ENCODE peak calls at places on chromosomes 5 and 9, in five cellular contexts. C is hepatocyte, S is OCI-LY7, J is PC-3, B is left ventricle myocardium inferior. H is an unnamed sample.

GRCh38 chr5:84642795-84643194 is 258.1 kb upstream of the EDIL3 start:
- DNase-seq in J (peak; percentile 67), C (no peak), B (no peak), S (no peak), H (no peak)

GRCh38 chr5:72692273-72692672 is 124.2 kb upstream of the TNPO1 start:
- DNase-seq in J (no peak), C (no peak), B (no peak), S (no peak), H (no peak)

GRCh38 chr5:76403713-76403962 is 553 bp downstream of the IQGAP2 start:
- DNase-seq in S (no peak), B (no peak), J (no peak), C (no peak), H (no peak)

GRCh38 chr9:4547016-4547415 is 56.7 kb downstream of the SLC1A1 start:
- DNase-seq in J (no peak), C (peak; percentile 25), B (no peak), S (no peak), H (no peak)

GRCh38 chr9:74942801-74943200 is 9.9 kb downstream of the C9orf40 start:
- DNase-seq in S (no peak), J (no peak), B (no peak), C (peak; percentile 20), H (no peak)

GRCh38 chr5:98770158-98770910 is 3.1 kb upstream of the RGMB start:
- DNase-seq in C (peak; percentile 65), B (peak; percentile 25), S (no peak), J (peak; percentile 55), H (no peak)

GRCh38 chr5:177116631-177117373 is 16.8 kb upstream of the NSD1 start:
- DNase-seq in S (peak; percentile 93), B (peak; percentile 90), J (no peak), C (peak; percentile 54), H (no peak)

GRCh38 chr9:89696780-89697179 is 92.0 kb downstream of the GADD45G start:
- DNase-seq in C (no peak), S (no peak), J (no peak), B (no peak), H (no peak)

GRCh38 chr5:15577831-15578230 is 77.9 kb downstream of the FBXL7 start:
- DNase-seq in C (no peak), J (no peak), S (no peak), B (no peak), H (no peak)

GRCh38 chr9:110969971-110970381 is 68.3 kb downstream of the LPAR1 start:
- DNase-seq in S (no peak), B (no peak), C (peak; percentile 54), J (peak; percentile 82), H (peak; percentile 87)

GRCh38 chr9:14136047-14136446 is 177.9 kb downstream of the NFIB start:
- DNase-seq in C (no peak), B (no peak), S (no peak), J (no peak), H (no peak)

GRCh38 chr5:131068893-131069643 is 96.0 kb downstream of the HINT1 start:
- DNase-seq in S (peak; percentile 34), C (no peak), J (no peak), B (no peak), H (no peak)

GRCh38 chr9:70602364-70603019 is 188.0 kb upstream of the KLF9 start:
- DNase-seq in B (no peak), C (peak; percentile 85), J (peak; percentile 69), S (peak; percentile 70), H (peak; percentile 26)

GRCh38 chr5:135454946-135455345 is 2.8 kb upstream of the TIFAB start:
- DNase-seq in C (no peak), J (no peak), B (no peak), S (no peak), H (no peak)

GRCh38 chr5:126615286-126615685 is 14.5 kb downstream of the PHAX start:
- DNase-seq in S (peak; percentile 94), B (no peak), J (no peak), C (no peak), H (no peak)

GRCh38 chr5:115402092-115402491 is 105.6 kb upstream of the CCDC112 start:
- DNase-seq in S (no peak), B (no peak), C (no peak), J (no peak), H (no peak)
- H3K4me3 ChIP-seq in S (no peak overlapping the region), B (no peak overlapping the region), C (no peak overlapping the region), J (no peak overlapping the region), H (no peak overlapping the region)

GRCh38 chr5:141354900-141355469 is at the start of gene PCDHGA4:
- DNase-seq in J (no peak), C (no peak), S (peak; percentile 39), B (no peak), H (no peak)

GRCh38 chr5:141355641-141356040 is 820 bp downstream of the PCDHGA4 start:
- DNase-seq in B (no peak), J (no peak), S (no peak), C (no peak), H (no peak)

GRCh38 chr5:141356133-141356532 is 1.3 kb downstream of the PCDHGA4 start:
- DNase-seq in B (no peak), J (no peak), S (no peak), C (no peak), H (no peak)

GRCh38 chr5:141349917-141350619 is at the start of gene PCDHGB1:
- DNase-seq in B (no peak), C (no peak), J (no peak), S (peak; percentile 79), H (no peak)

DNA sequence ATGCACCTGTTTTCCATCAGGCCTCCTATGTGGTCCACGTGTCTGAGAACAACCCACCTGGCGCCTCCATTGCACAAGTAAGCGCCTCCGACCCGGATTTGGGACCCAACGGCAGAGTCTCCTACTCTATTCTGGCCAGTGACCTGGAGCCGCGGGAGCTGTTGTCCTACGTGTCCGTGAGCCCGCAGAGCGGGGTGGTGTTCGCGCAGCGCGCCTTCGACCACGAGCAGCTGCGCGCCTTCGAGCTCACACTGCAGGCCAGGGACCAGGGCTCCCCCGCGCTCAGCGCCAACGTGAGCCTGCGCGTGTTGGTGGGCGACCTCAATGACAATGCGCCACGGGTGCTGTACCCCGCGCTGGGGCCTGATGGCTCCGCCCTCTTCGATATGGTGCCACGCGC is 1.7 kb downstream of the PCDHGB1 start:
- DNase-seq in C (no peak), B (no peak), J (no peak), S (no peak), H (no peak)
- H3K9me3 ChIP-seq in C (no peaks in the 10 kb centered on the region), B (peaks cover 98% of the 10 kb centered on the region), J (no peaks in the 10 kb centered on the region), S (no peaks in the 10 kb centered on the region), H (no peaks in the 10 kb centered on the region)

GRCh38 chr5:56101180-56101579 is 106.4 kb upstream of the IL6ST start:
- DNase-seq in C (no peak), J (no peak), B (no peak), S (no peak), H (no peak)

GRCh38 chr5:56097055-56097454 is 102.3 kb upstream of the IL6ST start:
- DNase-seq in J (no peak), S (no peak), B (no peak), C (no peak), H (no peak)

GRCh38 chr5:56102885-56103284 is 108.1 kb upstream of the IL6ST start:
- DNase-seq in C (no peak), S (no peak), J (no peak), B (no peak), H (no peak)

GRCh38 chr5:56099346-56099745 is 104.6 kb upstream of the IL6ST start:
- DNase-seq in B (no peak), C (no peak), S (no peak), J (peak; percentile 7), H (no peak)

DNA sequence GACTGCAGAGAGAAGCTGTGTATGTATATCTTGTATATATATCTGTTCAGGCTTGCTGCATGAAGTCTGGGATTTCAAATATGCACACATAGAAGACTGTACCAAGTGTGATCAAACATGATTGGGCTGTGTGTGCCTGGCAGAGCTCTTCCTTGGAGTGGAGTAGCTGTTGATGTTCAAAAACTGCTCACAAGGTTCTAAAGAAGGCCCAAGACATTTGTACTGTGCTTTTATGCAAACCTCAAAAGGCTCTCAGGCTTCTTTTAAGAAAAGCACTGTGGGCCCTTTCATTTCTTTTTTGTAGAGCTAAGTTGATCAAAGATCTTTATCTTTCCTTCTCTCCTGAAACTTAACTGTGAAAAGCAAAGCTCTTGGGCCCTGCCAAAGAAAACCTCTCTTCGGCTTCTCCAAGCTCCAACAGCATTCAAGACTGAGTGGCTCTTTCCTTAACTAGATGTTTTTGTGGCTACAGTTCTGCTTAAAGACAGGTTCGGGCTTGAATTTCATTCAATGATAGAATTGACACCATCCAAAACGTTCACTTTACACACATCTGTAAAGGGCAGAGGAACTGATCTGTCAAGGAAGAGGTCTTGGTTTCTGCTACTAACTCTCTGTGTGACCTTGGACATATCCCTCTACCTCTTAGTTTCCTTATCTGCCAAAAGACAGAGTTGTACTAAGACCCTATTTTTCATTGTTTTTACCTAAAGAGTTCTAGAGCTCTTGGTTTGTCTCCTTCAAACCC is 105.8 kb upstream of the IL6ST start:
- DNase-seq in C (no peak), B (no peak), J (no peak), S (no peak), H (no peak)
- H3K4me1 ChIP-seq in C (peaks cover 5% of the 10 kb centered on the region), B (peaks cover 15% of the 10 kb centered on the region), J (peaks cover 6% of the 10 kb centered on the region), S (no peaks in the 10 kb centered on the region), H (peaks cover 19% of the 10 kb centered on the region)

GRCh38 chr5:56147679-56148230 is 85.4 kb downstream of the ANKRD55 start:
- DNase-seq in B (no peak), S (no peak), J (no peak), C (no peak), H (no peak)
- H3K4me3 ChIP-seq in B (no peak overlapping the region), S (no peak overlapping the region), J (no peak overlapping the region), C (no peak overlapping the region), H (no peak overlapping the region)

GRCh38 chr9:34612788-34613390 is 992 bp upstream of the RPP25L start:
- DNase-seq in C (peak; percentile 92), B (peak; percentile 68), S (peak; percentile 86), J (peak; percentile 74), H (peak; percentile 80)

GRCh38 chr9:34611251-34611810 is 566 bp downstream of the RPP25L start:
- DNase-seq in C (peak; percentile 26), B (no peak), S (peak; percentile 27), J (no peak), H (no peak)

GRCh38 chr9:34611811-34612787 is at the start of gene RPP25L:
- DNase-seq in B (peak; percentile 87), C (peak; percentile 96), S (peak; percentile 89), J (peak; percentile 86), H (peak; percentile 90)

GRCh38 chr9:34607331-34607730 is 4.6 kb downstream of the RPP25L start:
- DNase-seq in B (no peak), J (no peak), S (no peak), C (no peak), H (no peak)

DNA sequence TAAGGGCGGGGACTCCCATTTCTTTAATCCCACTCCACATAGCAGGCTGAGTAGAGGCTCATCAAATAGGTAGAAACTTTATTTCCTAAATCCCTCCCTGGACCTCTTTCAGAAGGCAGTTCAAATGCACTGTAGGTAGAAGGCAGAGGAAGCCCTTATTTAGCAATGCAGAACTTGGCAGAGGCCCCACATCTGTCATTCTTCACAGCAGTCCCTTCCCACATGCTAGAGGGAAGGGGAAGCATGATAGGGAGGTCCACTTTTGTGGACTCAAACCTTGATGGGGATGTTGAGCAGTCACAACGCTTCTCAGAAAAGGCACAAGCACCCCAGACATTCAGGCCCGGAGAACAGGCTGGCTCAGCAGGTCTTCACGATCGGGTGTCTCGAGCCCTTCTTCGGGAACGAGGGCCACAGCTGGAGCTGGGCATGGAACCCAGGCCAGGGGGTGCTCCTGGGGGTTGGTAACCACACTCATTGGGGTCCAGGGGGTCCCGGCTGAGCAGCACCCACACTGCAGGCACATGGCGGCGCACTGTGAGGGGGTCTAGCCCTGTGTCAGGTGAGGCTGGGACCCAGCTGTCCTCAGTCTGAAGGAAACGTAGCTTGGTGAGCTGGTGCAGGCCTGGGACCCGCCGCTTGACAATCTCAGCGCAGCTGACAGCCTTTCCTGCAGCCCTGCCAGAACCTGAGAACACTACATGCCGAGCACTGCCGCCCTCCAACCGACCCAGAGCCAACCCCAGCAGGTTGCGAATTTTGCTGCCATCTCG is 1.3 kb downstream of the RPP25L start:
- DNase-seq in C (no peak), S (no peak), J (no peak), B (no peak), H (no peak)
- H3K9me3 ChIP-seq in C (no peaks in the 10 kb centered on the region), S (no peaks in the 10 kb centered on the region), J (no peaks in the 10 kb centered on the region), B (no peaks in the 10 kb centered on the region), H (no peaks in the 10 kb centered on the region)

H was measured in Caco-2.